ENCODE peak calls at places on chromosomes 4 and X, in six cellular contexts. One of them, this sample, is unnamed.

GRCh38 chrX:72351606-72352338 is 46.1 kb upstream of the CITED1 start:
- DNase-seq in colonic mucosa: no peak
- DNase-seq in neural progenitor cell: no peak
- DNase-seq in IMR-90: no peak
- DNase-seq in GM23248: peak; percentile 53
- DNase-seq in H9: no peak
- DNase-seq in this sample: no peak

GRCh38 chrX:122517781-122518180 is 666.3 kb upstream of the GRIA3 start:
- DNase-seq in H9: no peak
- DNase-seq in IMR-90: peak; percentile 4
- DNase-seq in colonic mucosa: no peak
- DNase-seq in GM23248: peak; percentile 24
- DNase-seq in neural progenitor cell: no peak
- DNase-seq in this sample: peak; percentile 69

GRCh38 chrX:109827772-109828171 is 94.7 kb upstream of the ACSL4 start:
- DNase-seq in GM23248: no peak
- DNase-seq in colonic mucosa: no peak
- DNase-seq in neural progenitor cell: no peak
- DNase-seq in H9: no peak
- DNase-seq in IMR-90: no peak
- DNase-seq in this sample: no peak

GRCh38 chr4:110970642-110971041 is 347.8 kb upstream of the PITX2 start:
- DNase-seq in GM23248: peak; percentile 51
- DNase-seq in neural progenitor cell: peak; percentile 79
- DNase-seq in IMR-90: peak; percentile 45
- DNase-seq in H9: peak; percentile 73
- DNase-seq in colonic mucosa: peak; percentile 70
- DNase-seq in this sample: peak; percentile 32

GRCh38 chr4:78880874-78881492 is 58.3 kb downstream of the PAQR3 start:
- DNase-seq in GM23248: no peak
- DNase-seq in H9: no peak
- DNase-seq in colonic mucosa: no peak
- DNase-seq in neural progenitor cell: no peak
- DNase-seq in IMR-90: no peak
- DNase-seq in this sample: no peak

GRCh38 chr4:99945718-99946345 is 586 bp downstream of the DNAJB14 start:
- DNase-seq in colonic mucosa: peak; percentile 42
- DNase-seq in neural progenitor cell: no peak
- DNase-seq in H9: no peak
- DNase-seq in GM23248: peak; percentile 67
- DNase-seq in IMR-90: peak; percentile 21
- DNase-seq in this sample: peak; percentile 53

GRCh38 chrX:143781103-143781502 is 60.6 kb upstream of the SPANXN2 start:
- DNase-seq in GM23248: peak; percentile 4
- DNase-seq in colonic mucosa: no peak
- DNase-seq in H9: peak; percentile 54
- DNase-seq in neural progenitor cell: no peak
- DNase-seq in IMR-90: no peak
- DNase-seq in this sample: peak; percentile 42

GRCh38 chr4:3661989-3662388 is 104.2 kb upstream of the ADRA2C start:
- DNase-seq in GM23248: no peak
- DNase-seq in H9: no peak
- DNase-seq in IMR-90: no peak
- DNase-seq in neural progenitor cell: no peak
- DNase-seq in colonic mucosa: no peak
- DNase-seq in this sample: no peak

GRCh38 chrX:134396174-134396573 is 63.8 kb upstream of the HPRT1 start:
- DNase-seq in neural progenitor cell: peak; percentile 2
- DNase-seq in GM23248: peak; percentile 45
- DNase-seq in H9: no peak
- DNase-seq in colonic mucosa: no peak
- DNase-seq in IMR-90: peak; percentile 17
- DNase-seq in this sample: peak; percentile 13

GRCh38 chr4:148980782-148981181 is 538.6 kb upstream of the NR3C2 start:
- DNase-seq in IMR-90: no peak
- DNase-seq in colonic mucosa: no peak
- DNase-seq in H9: no peak
- DNase-seq in GM23248: no peak
- DNase-seq in neural progenitor cell: no peak
- DNase-seq in this sample: no peak

GRCh38 chr4:147589586-147589985 is 27.6 kb upstream of the TMEM184C start:
- DNase-seq in GM23248: peak; percentile 31
- DNase-seq in IMR-90: no peak
- DNase-seq in neural progenitor cell: no peak
- DNase-seq in colonic mucosa: no peak
- DNase-seq in H9: no peak
- DNase-seq in this sample: no peak

GRCh38 chrX:134692233-134692632 is 34.0 kb upstream of the PLAC1 start:
- DNase-seq in H9: no peak
- DNase-seq in neural progenitor cell: no peak
- DNase-seq in GM23248: no peak
- DNase-seq in IMR-90: no peak
- DNase-seq in colonic mucosa: no peak
- DNase-seq in this sample: no peak

GRCh38 chr4:3442959-3443749 is 1.4 kb downstream of the HGFAC start:
- DNase-seq in H9: peak; percentile 73
- DNase-seq in GM23248: peak; percentile 67
- DNase-seq in IMR-90: no peak
- DNase-seq in colonic mucosa: peak; percentile 47
- DNase-seq in neural progenitor cell: peak; percentile 74
- DNase-seq in this sample: peak; percentile 32

GRCh38 chrX:147476008-147476407 is 435.7 kb upstream of the FMR1 start:
- DNase-seq in GM23248: peak; percentile 22
- DNase-seq in IMR-90: no peak
- DNase-seq in H9: no peak
- DNase-seq in neural progenitor cell: peak; percentile 50
- DNase-seq in colonic mucosa: no peak
- DNase-seq in this sample: no peak

GRCh38 chrX:53685711-53686110 is 808 bp downstream of the HUWE1 start:
- DNase-seq in neural progenitor cell: no peak
- DNase-seq in colonic mucosa: no peak
- DNase-seq in IMR-90: peak; percentile 1
- DNase-seq in GM23248: peak; percentile 24
- DNase-seq in H9: no peak
- DNase-seq in this sample: no peak

GRCh38 chrX:11137543-11138139 is 26.5 kb downstream of the HCCS start:
- DNase-seq in neural progenitor cell: peak; percentile 5
- DNase-seq in colonic mucosa: no peak
- DNase-seq in GM23248: peak; percentile 44
- DNase-seq in H9: no peak
- DNase-seq in IMR-90: peak; percentile 52
- DNase-seq in this sample: no peak

GRCh38 chrX:42102586-42103282 is 179.4 kb upstream of the CASK start:
- DNase-seq in colonic mucosa: no peak
- DNase-seq in GM23248: peak; percentile 0
- DNase-seq in neural progenitor cell: no peak
- DNase-seq in H9: no peak
- DNase-seq in IMR-90: no peak
- DNase-seq in this sample: no peak

GRCh38 chr4:8550691-8551090 is 29.5 kb upstream of the GPR78 start:
- DNase-seq in H9: no peak
- DNase-seq in colonic mucosa: no peak
- DNase-seq in GM23248: no peak
- DNase-seq in IMR-90: no peak
- DNase-seq in neural progenitor cell: no peak
- DNase-seq in this sample: no peak

GRCh38 chr4:182015893-182016292 is 227.3 kb upstream of the TENM3 start:
- DNase-seq in colonic mucosa: no peak
- DNase-seq in GM23248: peak; percentile 45
- DNase-seq in IMR-90: peak; percentile 40
- DNase-seq in neural progenitor cell: no peak
- DNase-seq in H9: no peak
- DNase-seq in this sample: peak; percentile 37

GRCh38 chrX:104098151-104098808 is 14.0 kb upstream of the ZCCHC18 start:
- DNase-seq in GM23248: peak; percentile 62
- DNase-seq in H9: no peak
- DNase-seq in IMR-90: peak; percentile 77
- DNase-seq in colonic mucosa: peak; percentile 54
- DNase-seq in neural progenitor cell: peak; percentile 71
- DNase-seq in this sample: peak; percentile 73

GRCh38 chr4:3254302-3255131 is 5.6 kb downstream of the MSANTD1 start:
- DNase-seq in colonic mucosa: no peak
- DNase-seq in neural progenitor cell: peak; percentile 52
- DNase-seq in H9: peak; percentile 16
- DNase-seq in IMR-90: no peak
- DNase-seq in GM23248: no peak
- DNase-seq in this sample: no peak

GRCh38 chrX:27767387-27767786 is 40.4 kb upstream of the MAGEB10 start:
- DNase-seq in colonic mucosa: no peak
- DNase-seq in GM23248: no peak
- DNase-seq in IMR-90: peak; percentile 25
- DNase-seq in neural progenitor cell: no peak
- DNase-seq in H9: no peak
- DNase-seq in this sample: no peak

GRCh38 chrX:24838624-24839023 is 144.9 kb downstream of the POLA1 start:
- DNase-seq in H9: no peak
- DNase-seq in IMR-90: peak; percentile 50
- DNase-seq in colonic mucosa: peak; percentile 21
- DNase-seq in GM23248: peak; percentile 27
- DNase-seq in neural progenitor cell: peak; percentile 52
- DNase-seq in this sample: peak; percentile 6

GRCh38 chr4:145623831-145624230 is 4.6 kb downstream of the MMAA start:
- DNase-seq in GM23248: peak; percentile 77
- DNase-seq in IMR-90: peak; percentile 65
- DNase-seq in colonic mucosa: no peak
- DNase-seq in H9: no peak
- DNase-seq in neural progenitor cell: no peak
- DNase-seq in this sample: peak; percentile 49

DNA sequence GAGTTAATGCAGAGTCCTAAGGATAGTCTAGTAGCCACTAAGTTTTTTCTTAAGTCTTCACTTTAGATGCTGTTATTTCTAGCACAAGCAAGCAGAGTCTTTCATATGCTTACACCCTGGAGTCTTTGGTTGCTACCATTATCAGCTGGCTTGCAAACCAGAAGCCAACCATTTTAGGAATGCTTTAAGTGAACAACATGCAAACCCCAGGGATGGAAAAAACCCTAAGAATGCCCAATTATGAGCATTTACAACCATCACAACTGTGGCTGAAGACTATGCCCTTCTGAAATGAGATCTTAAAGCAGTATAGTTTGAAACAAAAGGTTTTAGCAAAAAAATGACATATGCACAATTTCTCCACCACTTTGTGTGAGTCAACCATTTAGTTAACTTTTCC is 6.6 kb downstream of the MID1IP1 start:
- DNase-seq in H9: no peak
- DNase-seq in neural progenitor cell: no peak
- DNase-seq in IMR-90: no peak
- DNase-seq in GM23248: peak; percentile 16
- DNase-seq in colonic mucosa: no peak
- DNase-seq in this sample: no peak
- H3K9ac ChIP-seq in H9: no peak overlapping the region
- H3K9ac ChIP-seq in neural progenitor cell: no peak overlapping the region
- H3K9ac ChIP-seq in IMR-90: no peak overlapping the region
- H3K9ac ChIP-seq in GM23248: no peak overlapping the region
- H3K9ac ChIP-seq in colonic mucosa: no peak overlapping the region
- H3K9ac ChIP-seq in this sample: no peak overlapping the region

GRCh38 chr4:1291091-1291490 is 1.4 kb downstream of the MAEA start:
- DNase-seq in GM23248: no peak
- DNase-seq in neural progenitor cell: no peak
- DNase-seq in H9: peak; percentile 17
- DNase-seq in IMR-90: no peak
- DNase-seq in colonic mucosa: peak; percentile 19
- DNase-seq in this sample: no peak

GRCh38 chr4:1290165-1290977 is 680 bp downstream of the MAEA start:
- DNase-seq in GM23248: peak; percentile 68
- DNase-seq in colonic mucosa: peak; percentile 59
- DNase-seq in neural progenitor cell: no peak
- DNase-seq in IMR-90: peak; percentile 4
- DNase-seq in H9: no peak
- DNase-seq in this sample: peak; percentile 33

GRCh38 chr4:1293981-1294380 is 4.3 kb downstream of the MAEA start:
- DNase-seq in H9: no peak
- DNase-seq in GM23248: no peak
- DNase-seq in neural progenitor cell: no peak
- DNase-seq in colonic mucosa: no peak
- DNase-seq in IMR-90: no peak
- DNase-seq in this sample: no peak

GRCh38 chr4:1293531-1293941 is 3.8 kb downstream of the MAEA start:
- DNase-seq in H9: no peak
- DNase-seq in neural progenitor cell: no peak
- DNase-seq in GM23248: no peak
- DNase-seq in colonic mucosa: peak; percentile 15
- DNase-seq in IMR-90: no peak
- DNase-seq in this sample: no peak

GRCh38 chr4:1291996-1292702 is 2.5 kb downstream of the MAEA start:
- DNase-seq in colonic mucosa: peak; percentile 9
- DNase-seq in IMR-90: no peak
- DNase-seq in H9: peak; percentile 10
- DNase-seq in neural progenitor cell: no peak
- DNase-seq in GM23248: no peak
- DNase-seq in this sample: no peak
- H3K9ac ChIP-seq in colonic mucosa: no peak overlapping the region
- H3K9ac ChIP-seq in IMR-90: no peak overlapping the region
- H3K9ac ChIP-seq in H9: no peak overlapping the region
- H3K9ac ChIP-seq in neural progenitor cell: peak overlapping the region; percentile 36
- H3K9ac ChIP-seq in GM23248: peak overlapping the region; percentile 84
- H3K9ac ChIP-seq in this sample: no peak overlapping the region

DNA sequence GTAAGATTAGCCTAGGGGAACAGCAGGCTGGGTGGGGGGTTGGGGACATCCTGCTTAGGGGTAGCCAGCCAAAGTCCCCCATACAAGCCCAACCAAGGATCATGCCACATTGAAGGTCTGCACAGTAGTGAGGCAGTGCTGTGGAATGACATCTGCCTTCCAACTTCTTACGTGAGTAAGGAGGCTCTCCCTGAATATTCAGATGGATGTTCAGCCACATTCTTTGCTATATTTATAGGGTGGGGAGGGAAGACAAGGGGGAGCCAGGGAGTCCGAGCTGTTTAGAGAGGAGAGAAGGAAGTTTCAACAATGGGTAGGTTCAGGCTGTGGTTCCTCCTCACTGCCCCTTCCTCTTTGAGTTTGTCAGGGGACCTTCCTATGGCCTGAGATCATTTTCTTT is 29.7 kb downstream of the MSN start:
- DNase-seq in IMR-90: peak; percentile 79
- DNase-seq in colonic mucosa: no peak
- DNase-seq in H9: no peak
- DNase-seq in GM23248: peak; percentile 80
- DNase-seq in neural progenitor cell: no peak
- DNase-seq in this sample: no peak
- H3K9ac ChIP-seq in IMR-90: no peak overlapping the region
- H3K9ac ChIP-seq in colonic mucosa: peak overlapping the region; percentile 44
- H3K9ac ChIP-seq in H9: no peak overlapping the region
- H3K9ac ChIP-seq in GM23248: peak overlapping the region; percentile 71
- H3K9ac ChIP-seq in neural progenitor cell: no peak overlapping the region
- H3K9ac ChIP-seq in this sample: no peak overlapping the region

GRCh38 chr4:14431155-14432134 is 570.8 kb upstream of the CPEB2 start:
- DNase-seq in H9: no peak
- DNase-seq in neural progenitor cell: no peak
- DNase-seq in IMR-90: no peak
- DNase-seq in GM23248: no peak
- DNase-seq in colonic mucosa: no peak
- DNase-seq in this sample: no peak

GRCh38 chr4:14434916-14435315 is 567.4 kb upstream of the CPEB2 start:
- DNase-seq in H9: no peak
- DNase-seq in IMR-90: no peak
- DNase-seq in neural progenitor cell: no peak
- DNase-seq in GM23248: no peak
- DNase-seq in colonic mucosa: no peak
- DNase-seq in this sample: no peak

GRCh38 chr4:14434483-14434882 is 567.8 kb upstream of the CPEB2 start:
- DNase-seq in H9: no peak
- DNase-seq in neural progenitor cell: no peak
- DNase-seq in IMR-90: no peak
- DNase-seq in colonic mucosa: no peak
- DNase-seq in GM23248: no peak
- DNase-seq in this sample: peak; percentile 35
- H3K9ac ChIP-seq in H9: no peak overlapping the region
- H3K9ac ChIP-seq in neural progenitor cell: no peak overlapping the region
- H3K9ac ChIP-seq in IMR-90: no peak overlapping the region
- H3K9ac ChIP-seq in colonic mucosa: no peak overlapping the region
- H3K9ac ChIP-seq in GM23248: no peak overlapping the region
- H3K9ac ChIP-seq in this sample: no peak overlapping the region

This sample was measured in mammary epithelial cell.